ENCODE peak calls at places on chromosomes 7 and 10, in eight cellular contexts. Q is SHP77; U is T-helper 1 cell; X is left colon; J is AG20443; D is stimulated activated CD4-positive, alpha-beta T cell treated with anti-CD3 and anti-CD28 coated beads, Interleukin-4, amount 100 ng/mL, for 48 hours; H is lung microvascular endothelial cell; F is RWPE1. P is an unnamed sample.

GRCh38 chr7:102008535-102009262 is 191.3 kb downstream of the CUX1 start:
- DNase-seq in Q (no peak), U (no peak), X (peak), J (no peak), D (no peak), H (no peak), F (peak), P (no peak)

GRCh38 chr10:129621694-129622093 is 154.7 kb downstream of the MGMT start:
- DNase-seq in Q (no peak), U (no peak), X (no peak), J (no peak), D (no peak), H (no peak), F (peak), P (no peak)

GRCh38 chr7:55964802-55965470 is 551 bp downstream of the NIPSNAP2 start:
- DNase-seq in Q (peak), U (peak), X (peak), J (peak), D (peak), H (peak), F (peak), P (peak)

GRCh38 chr7:98222533-98223195 is 11.4 kb downstream of the BHLHA15 start:
- DNase-seq in Q (no peak), U (no peak), X (no peak), J (no peak), D (no peak), H (no peak), F (no peak), P (no peak)

GRCh38 chr7:83984076-83984475 is 210.5 kb downstream of the SEMA3A start:
- DNase-seq in Q (no peak), U (no peak), X (no peak), J (no peak), D (no peak), H (peak), F (no peak), P (no peak)

GRCh38 chr7:48094861-48095293 is 5.8 kb downstream of the UPP1 start:
- DNase-seq in Q (no peak), U (no peak), X (no peak), J (peak), D (no peak), H (no peak), F (peak), P (no peak)

GRCh38 chr7:130650616-130651015 is 17.9 kb downstream of the COPG2 start:
- DNase-seq in Q (no peak), U (no peak), X (no peak), J (no peak), D (no peak), H (no peak), F (no peak), P (no peak)

GRCh38 chr7:137583199-137583598 is 239.7 kb upstream of the PTN start:
- DNase-seq in Q (no peak), U (no peak), X (no peak), J (no peak), D (no peak), H (no peak), F (no peak), P (no peak)

GRCh38 chr10:67837519-67838314 is at the start of gene DNAJC12:
- DNase-seq in Q (peak), U (no peak), X (no peak), J (peak), D (no peak), H (peak), F (peak), P (peak)

GRCh38 chr10:91185239-91185875 is 35.1 kb upstream of the PCGF5 start:
- DNase-seq in Q (no peak), U (no peak), X (no peak), J (peak), D (no peak), H (peak), F (peak), P (no peak)

GRCh38 chr10:88004451-88004850 is 141.0 kb downstream of the PTEN start:
- DNase-seq in Q (no peak), U (no peak), X (no peak), J (peak), D (no peak), H (no peak), F (peak), P (no peak)

GRCh38 chr7:67663644-67664043 is 667.0 kb downstream of the TYW1 start:
- DNase-seq in Q (no peak), U (no peak), X (no peak), J (no peak), D (no peak), H (no peak), F (no peak), P (no peak)

GRCh38 chr10:644076-644942 is 45.2 kb downstream of the DIP2C start:
- DNase-seq in Q (no peak), U (no peak), X (no peak), J (no peak), D (no peak), H (no peak), F (no peak), P (no peak)

GRCh38 chr10:59677253-59677831 is 32.3 kb downstream of the SLC16A9 start:
- DNase-seq in Q (no peak), U (no peak), X (no peak), J (no peak), D (no peak), H (no peak), F (no peak), P (no peak)